ENCODE peak calls at places on chromosomes 7 and 10, in eight cellular contexts. G is NCI-H748 treated with DMSO at 0.1 percent for 48 hours, E is osteoblast, X is NCI-H1417 treated with DMSO at 0.1 percent for 48 hours, I is CD14-positive monocyte, D is transverse colon, Z is midbrain, T is NCI-H187 treated with DMSO at 0.1 percent for 48 hours. F is an unnamed sample.

GRCh38 chr10:96228408-96229019 is 42.9 kb downstream of the BLNK start:
- DNase-seq in I (no peak), X (no peak), D (peak), Z (no peak), G (no peak), T (no peak), E (no peak), F (no peak)

GRCh38 chr7:90225601-90226000 is 14.1 kb downstream of the STEAP2 start:
- DNase-seq in T (no peak), G (no peak), X (no peak), I (no peak), Z (no peak), E (no peak), D (no peak), F (no peak)

GRCh38 chr7:128097211-128097731 is 66.0 kb upstream of the LRRC4 start:
- DNase-seq in G (no peak), X (no peak), T (no peak), Z (no peak), D (no peak), I (no peak), E (peak), F (no peak)

GRCh38 chr7:132446666-132447217 is 129.5 kb downstream of the PLXNA4 start:
- DNase-seq in E (no peak), D (no peak), G (no peak), Z (no peak), I (no peak), X (no peak), T (no peak), F (no peak)

GRCh38 chr10:113991091-113991860 is 52.4 kb upstream of the ADRB1 start:
- DNase-seq in Z (no peak), X (no peak), T (no peak), G (no peak), I (no peak), E (no peak), D (no peak), F (no peak)

GRCh38 chr10:7406712-7407333 is 4.0 kb downstream of the SFMBT2 start:
- DNase-seq in G (no peak), I (no peak), X (no peak), D (no peak), E (no peak), Z (no peak), T (no peak), F (no peak)

GRCh38 chr10:71580415-71580814 is 139.2 kb downstream of the C10orf105 start:
- DNase-seq in G (no peak), D (no peak), I (no peak), X (no peak), T (no peak), Z (no peak), E (peak), F (no peak)

GRCh38 chr7:24963218-24963617 is 16.8 kb downstream of the OSBPL3 start:
- DNase-seq in X (no peak), E (peak), I (peak), T (no peak), Z (peak), D (peak), G (no peak), F (peak)

GRCh38 chr7:21941570-21942224 is 4.0 kb downstream of the CDCA7L start:
- DNase-seq in G (no peak), I (no peak), Z (no peak), D (no peak), T (no peak), E (peak), X (no peak), F (no peak)

GRCh38 chr10:20100157-20100556 is 283.9 kb downstream of the PLXDC2 start:
- DNase-seq in Z (no peak), I (no peak), G (no peak), X (no peak), D (no peak), T (no peak), E (no peak), F (no peak)

GRCh38 chr10:103653581-103654020 is 160.1 kb downstream of the NEURL1 start:
- DNase-seq in Z (no peak), D (peak), E (no peak), I (no peak), G (peak), T (no peak), X (peak), F (peak)

GRCh38 chr10:9211228-9211627 is 1156.7 kb downstream of the GATA3 start:
- DNase-seq in I (no peak), D (no peak), X (no peak), E (no peak), T (no peak), Z (no peak), G (no peak), F (no peak)

GRCh38 chr10:74292871-74293427 is 141.9 kb downstream of the ADK start:
- DNase-seq in D (no peak), Z (no peak), G (peak), I (no peak), X (peak), E (no peak), T (no peak), F (no peak)

GRCh38 chr7:47067215-47067614 is 514.7 kb downstream of the TNS3 start:
- DNase-seq in D (no peak), I (no peak), E (no peak), T (no peak), X (no peak), Z (no peak), G (no peak), F (no peak)

GRCh38 chr10:58399410-58399809 is 14.2 kb downstream of the TFAM start:
- DNase-seq in I (no peak), D (no peak), X (no peak), Z (no peak), E (peak), T (no peak), G (no peak), F (no peak)

GRCh38 chr10:28879875-28880381 is 202.6 kb downstream of the BAMBI start:
- DNase-seq in E (no peak), X (no peak), T (no peak), I (no peak), G (no peak), Z (no peak), D (no peak), F (no peak)

GRCh38 chr10:89589091-89589725 is 53.8 kb upstream of the SLC16A12 start:
- DNase-seq in Z (no peak), I (no peak), X (no peak), T (no peak), E (no peak), D (no peak), G (no peak), F (no peak)

GRCh38 chr10:79244841-79245504 is 102.3 kb upstream of the PPIF start:
- DNase-seq in D (peak), X (no peak), E (peak), I (peak), Z (no peak), G (no peak), T (no peak), F (no peak)

GRCh38 chr10:50552771-50553535 is 70.8 kb downstream of the SGMS1 start:
- DNase-seq in D (peak), G (no peak), E (peak), Z (peak), T (no peak), I (no peak), X (no peak), F (no peak)

GRCh38 chr10:11522821-11523245 is 88.6 kb downstream of the USP6NL start:
- DNase-seq in X (no peak), G (no peak), Z (no peak), T (no peak), D (peak), E (no peak), I (no peak), F (no peak)

GRCh38 chr10:132376394-132376851 is 20.6 kb upstream of the PWWP2B start:
- DNase-seq in D (no peak), E (peak), X (no peak), Z (no peak), T (no peak), I (peak), G (no peak), F (no peak)

GRCh38 chr10:68559872-68560200 is 301 bp upstream of the TET1 start:
- DNase-seq in Z (no peak), D (no peak), I (no peak), X (no peak), E (peak), T (no peak), G (no peak), F (no peak)

GRCh38 chr10:122232781-122233180 is 38.3 kb upstream of the BTBD16 start:
- DNase-seq in G (no peak), X (no peak), E (peak), I (no peak), T (no peak), Z (no peak), D (no peak), F (no peak)

GRCh38 chr7:44062180-44062902 is 3.0 kb downstream of the PGAM2 start:
- DNase-seq in D (peak), I (peak), T (no peak), G (no peak), E (peak), X (no peak), Z (no peak), F (no peak)

GRCh38 chr10:92894081-92894480 is 45.8 kb downstream of the EXOC6 start:
- DNase-seq in Z (no peak), I (no peak), T (no peak), E (no peak), X (no peak), D (no peak), G (no peak), F (no peak)

GRCh38 chr10:129394739-129395298 is 72.2 kb upstream of the MGMT start:
- DNase-seq in T (no peak), G (no peak), Z (no peak), X (no peak), D (no peak), I (no peak), E (no peak), F (no peak)

GRCh38 chr7:26199301-26200112 is 1.0 kb downstream of the HNRNPA2B1 start:
- DNase-seq in X (no peak), Z (peak), E (no peak), D (peak), G (peak), I (peak), T (no peak), F (peak)

F was measured in cerebellum.